ENCODE peak calls at places on chromosomes 11 and 22, in six cellular contexts. B is aorta, L is astrocyte, I is mesendoderm, W is PC-3, G is testis. R is an unnamed sample.

GRCh38 chr11:21396351-21397008 is 727.1 kb downstream of the NELL1 start:
- DNase-seq in B (no peak), L (no peak), I (no peak), W (no peak), G (no peak), R (no peak)

GRCh38 chr22:35624547-35624946 is 7.4 kb upstream of the MB start:
- DNase-seq in B (no peak), L (no peak), I (no peak), W (no peak), G (no peak), R (no peak)

GRCh38 chr11:6611092-6612007 is 666 bp downstream of the TAF10 start:
- DNase-seq in B (peak; percentile 80), L (no peak), I (peak; percentile 43), W (no peak), G (peak; percentile 37), R (peak; percentile 80)

GRCh38 chr22:48960981-48961655 is 866.6 kb downstream of the BRD1 start:
- DNase-seq in B (no peak), L (no peak), I (peak; percentile 60), W (no peak), G (peak; percentile 9), R (no peak)

GRCh38 chr22:47631571-47632102 is 869.2 kb downstream of the TBC1D22A start:
- DNase-seq in B (no peak), L (no peak), I (no peak), W (peak; percentile 91), G (peak; percentile 79), R (no peak)

GRCh38 chr11:35178067-35178805 is 39.3 kb downstream of the CD44 start:
- DNase-seq in B (no peak), L (no peak), I (no peak), W (no peak), G (no peak), R (no peak)

GRCh38 chr11:21723681-21724080 is 469.2 kb upstream of the ANO5 start:
- DNase-seq in B (no peak), L (no peak), I (no peak), W (no peak), G (no peak), R (no peak)

GRCh38 chr11:115357066-115357465 is 147.1 kb downstream of the CADM1 start:
- DNase-seq in B (no peak), L (no peak), I (no peak), W (no peak), G (no peak), R (no peak)

GRCh38 chr11:35723493-35724284 is 61.1 kb downstream of the TRIM44 start:
- DNase-seq in B (no peak), L (peak; percentile 3), I (no peak), W (peak; percentile 52), G (no peak), R (no peak)

GRCh38 chr11:1162498-1163311 is 5.0 kb downstream of the MUC5AC start:
- DNase-seq in B (peak; percentile 39), L (no peak), I (no peak), W (no peak), G (no peak), R (peak; percentile 40)

GRCh38 chr11:130340671-130341319 is 26.1 kb upstream of the ZBTB44 start:
- DNase-seq in B (no peak), L (no peak), I (no peak), W (no peak), G (no peak), R (no peak)

GRCh38 chr11:64146036-64146943 is 19.6 kb downstream of the MACROD1 start:
- DNase-seq in B (peak; percentile 68), L (no peak), I (peak; percentile 73), W (peak; percentile 64), G (peak; percentile 52), R (peak; percentile 41)

GRCh38 chr22:38467438-38467903 is 425 bp upstream of the KDELR3 start:
- DNase-seq in B (no peak), L (no peak), I (no peak), W (no peak), G (no peak), R (no peak)

GRCh38 chr11:14520086-14520901 is at the start of gene PSMA1:
- DNase-seq in B (peak; percentile 98), L (peak; percentile 93), I (peak; percentile 99), W (peak; percentile 96), G (peak; percentile 98), R (peak; percentile 98)

GRCh38 chr11:26839911-26840705 is 118.2 kb upstream of the SLC5A12 start:
- DNase-seq in B (no peak), L (peak; percentile 9), I (no peak), W (no peak), G (no peak), R (no peak)

GRCh38 chr22:37448521-37449150 is 21.4 kb upstream of the ELFN2 start:
- DNase-seq in B (no peak), L (no peak), I (no peak), W (no peak), G (no peak), R (no peak)

GRCh38 chr11:76629853-76630599 is 40.5 kb downstream of the LRRC32 start:
- DNase-seq in B (peak; percentile 92), L (no peak), I (no peak), W (no peak), G (peak; percentile 71), R (peak; percentile 91)

GRCh38 chr11:17765381-17766359 is 31.1 kb downstream of the KCNC1 start:
- DNase-seq in B (no peak), L (peak; percentile 49), I (peak; percentile 63), W (no peak), G (no peak), R (no peak)

GRCh38 chr22:49525366-49525765 is 302.3 kb downstream of the BRD1 start:
- DNase-seq in B (no peak), L (no peak), I (no peak), W (no peak), G (peak; percentile 36), R (no peak)

GRCh38 chr11:46238078-46238966 is 39.1 kb upstream of the CREB3L1 start:
- DNase-seq in B (peak; percentile 84), L (peak; percentile 34), I (peak; percentile 71), W (no peak), G (peak; percentile 84), R (peak; percentile 85)

GRCh38 chr11:15955595-15955994 is 400.8 kb downstream of the SOX6 start:
- DNase-seq in B (no peak), L (no peak), I (no peak), W (no peak), G (no peak), R (no peak)

GRCh38 chr22:31332886-31333285 is 13.3 kb downstream of the PATZ1 start:
- DNase-seq in B (no peak), L (no peak), I (no peak), W (peak; percentile 30), G (no peak), R (no peak)

GRCh38 chr11:72225411-72225951 is 914 bp downstream of the INPPL1 start:
- DNase-seq in B (no peak), L (no peak), I (peak; percentile 26), W (peak; percentile 31), G (peak; percentile 16), R (no peak)

GRCh38 chr11:87849216-87849615 is 326.0 kb downstream of the RAB38 start:
- DNase-seq in B (no peak), L (no peak), I (no peak), W (no peak), G (no peak), R (no peak)

GRCh38 chr11:17735823-17736772 is 1.5 kb downstream of the KCNC1 start:
- DNase-seq in B (no peak), L (no peak), I (no peak), W (no peak), G (no peak), R (no peak)

GRCh38 chr11:1298695-1299492 is 10.5 kb downstream of the TOLLIP start:
- DNase-seq in B (peak; percentile 85), L (peak; percentile 39), I (peak; percentile 69), W (peak; percentile 69), G (peak; percentile 65), R (peak; percentile 89)

GRCh38 chr11:79525257-79525656 is 84.4 kb upstream of the TENM4 start:
- DNase-seq in B (no peak), L (no peak), I (no peak), W (peak; percentile 21), G (no peak), R (no peak)

GRCh38 chr11:27497284-27497866 is 9.2 kb downstream of the LIN7C start:
- DNase-seq in B (no peak), L (peak; percentile 18), I (no peak), W (peak; percentile 62), G (no peak), R (no peak)

GRCh38 chr11:21169639-21170038 is 500.3 kb downstream of the NELL1 start:
- DNase-seq in B (no peak), L (no peak), I (no peak), W (no peak), G (no peak), R (no peak)

GRCh38 chr22:21876486-21877176 is 9.2 kb upstream of the MAPK1 start:
- DNase-seq in B (no peak), L (peak; percentile 29), I (peak; percentile 17), W (no peak), G (no peak), R (no peak)

GRCh38 chr11:122240621-122241020 is 124.6 kb upstream of the BLID start:
- DNase-seq in B (no peak), L (no peak), I (no peak), W (no peak), G (no peak), R (no peak)

GRCh38 chr11:44906641-44907040 is 44.0 kb downstream of the TP53I11 start:
- DNase-seq in B (no peak), L (no peak), I (no peak), W (no peak), G (no peak), R (no peak)

GRCh38 chr11:73325036-73325981 is 17.2 kb downstream of the ARHGEF17 start:
- DNase-seq in B (peak; percentile 86), L (no peak), I (no peak), W (no peak), G (no peak), R (peak; percentile 27)

GRCh38 chr11:61564936-61565696 is 15.8 kb downstream of the SYT7 start:
- DNase-seq in B (no peak), L (no peak), I (no peak), W (no peak), G (no peak), R (no peak)
- H3K27me3 ChIP-seq in B (no peaks in the 10 kb centered on the region), L (peaks cover 31% of the 10 kb centered on the region), I (no peaks in the 10 kb centered on the region), W (no peaks in the 10 kb centered on the region), G (no peaks in the 10 kb centered on the region), R (no peaks in the 10 kb centered on the region)

GRCh38 chr11:78192911-78193341 is 4.2 kb downstream of the USP35 start:
- DNase-seq in B (peak; percentile 54), L (no peak), I (no peak), W (no peak), G (no peak), R (no peak)
- H3K27ac ChIP-seq in B (peak overlapping the region; percentile 66), L (no peak overlapping the region), I (no peak overlapping the region), W (no peak overlapping the region), G (no peak overlapping the region), R (no peak overlapping the region)

DNA sequence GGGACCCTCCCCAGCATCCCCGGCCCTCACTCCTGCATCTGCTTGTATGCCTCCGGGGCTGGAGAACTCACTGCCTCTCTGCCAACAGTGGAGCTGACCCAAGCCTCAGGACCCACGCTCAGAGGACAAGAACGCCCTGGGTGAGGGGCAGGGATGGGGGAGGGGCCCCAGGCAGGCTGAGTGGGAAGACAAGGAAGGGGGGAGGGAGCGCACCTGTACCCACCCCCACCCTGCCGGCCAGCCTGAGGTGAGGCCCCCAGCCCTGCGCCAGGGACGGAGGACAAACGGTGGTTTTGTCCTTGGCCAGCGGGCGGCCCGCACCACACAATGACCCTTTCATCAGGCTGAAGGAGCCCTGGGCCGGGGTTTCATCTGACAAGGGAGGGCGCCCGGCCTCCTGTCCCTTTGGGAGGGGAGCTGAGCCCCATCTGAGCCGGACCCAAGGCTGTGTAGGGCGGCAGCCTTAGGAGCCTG is 10.0 kb downstream of the WNT7B start:
- DNase-seq in B (no peak), L (no peak), I (no peak), W (no peak), G (no peak), R (no peak)
- H3K27me3 ChIP-seq in B (no peaks in the 10 kb centered on the region), L (no peaks in the 10 kb centered on the region), I (peaks cover 16% of the 10 kb centered on the region), W (no peaks in the 10 kb centered on the region), G (no peaks in the 10 kb centered on the region), R (no peaks in the 10 kb centered on the region)

GRCh38 chr11:126328444-126328843 is 24.6 kb downstream of the DCPS start:
- DNase-seq in B (peak; percentile 41), L (no peak), I (no peak), W (no peak), G (no peak), R (no peak)
- H3K27ac ChIP-seq in B (no peak overlapping the region), L (no peak overlapping the region), I (no peak overlapping the region), W (no peak overlapping the region), G (no peak overlapping the region), R (no peak overlapping the region)